ENCODE peak calls at places on chromosomes 5 and 9, in ten cellular contexts. U is NT2/D1; N is NCI-H510A treated with DMSO at 0.1 percent for 48 hours; S is A549; Q is GM23338; V is NAMALWA; H is COLO829; I is iris pigment epithelial cell; W is CD4-positive, alpha-beta T cell; F is Jurkat, Clone E6-1. O is an unnamed sample.

GRCh38 chr5:179307006-179307800 is 38.1 kb downstream of the ADAMTS2 start:
- DNase-seq in F (no peak), S (no peak), W (no peak), U (no peak), N (no peak), I (no peak), Q (no peak), V (no peak), H (no peak), O (no peak)

GRCh38 chr5:58149345-58149744 is 310.5 kb downstream of the PLK2 start:
- DNase-seq in V (no peak), S (no peak), W (no peak), F (no peak), I (peak), U (no peak), N (no peak), Q (no peak), H (no peak), O (no peak)

GRCh38 chr9:134525070-134525815 is 116.4 kb upstream of the COL5A1 start:
- DNase-seq in Q (no peak), F (no peak), W (no peak), U (no peak), H (no peak), S (no peak), I (no peak), N (no peak), V (no peak), O (peak)

GRCh38 chr9:16708638-16709435 is 161.6 kb downstream of the BNC2 start:
- DNase-seq in V (no peak), N (no peak), F (no peak), Q (peak), S (no peak), W (no peak), U (peak), H (no peak), I (no peak), O (peak)

GRCh38 chr5:72269411-72269780 is 50.6 kb downstream of the MRPS27 start:
- DNase-seq in V (no peak), I (no peak), Q (no peak), H (no peak), W (no peak), F (no peak), U (no peak), S (no peak), N (no peak), O (no peak)

GRCh38 chr9:133788819-133789733 is 50.9 kb upstream of the SARDH start:
- DNase-seq in U (no peak), I (no peak), S (no peak), W (no peak), Q (no peak), F (no peak), H (no peak), V (no peak), N (no peak), O (no peak)

GRCh38 chr5:95235439-95235982 is 49.4 kb downstream of the MCTP1 start:
- DNase-seq in W (no peak), F (no peak), V (no peak), S (no peak), U (no peak), I (no peak), Q (no peak), N (no peak), H (no peak), O (no peak)

GRCh38 chr9:94757158-94757557 is 30.7 kb downstream of the AOPEP start:
- DNase-seq in S (no peak), F (no peak), I (peak), U (no peak), H (peak), N (no peak), V (no peak), Q (no peak), W (no peak), O (no peak)

GRCh38 chr9:33426843-33427293 is 20.5 kb downstream of the AQP3 start:
- DNase-seq in N (no peak), H (no peak), F (no peak), V (no peak), W (no peak), U (no peak), Q (no peak), I (no peak), S (no peak), O (no peak)

GRCh38 chr5:135225856-135226560 is 173.0 kb downstream of the MACROH2A1 start:
- DNase-seq in U (peak), H (no peak), V (no peak), W (no peak), S (no peak), Q (peak), F (no peak), N (no peak), I (no peak), O (no peak)

GRCh38 chr5:95646569-95647330 is at the start of gene RFESD:
- DNase-seq in N (peak), U (peak), W (peak), I (peak), S (peak), F (peak), H (no peak), V (peak), Q (peak), O (peak)

GRCh38 chr5:101977729-101978345 is 318.2 kb downstream of the SLCO4C1 start:
- DNase-seq in Q (peak), W (no peak), F (peak), I (peak), U (peak), S (peak), H (peak), N (peak), V (peak), O (peak)

GRCh38 chr5:35810561-35810960 is 46.1 kb upstream of the IL7R start:
- DNase-seq in F (no peak), H (no peak), V (no peak), N (no peak), W (no peak), S (no peak), I (no peak), Q (no peak), U (no peak), O (no peak)

GRCh38 chr5:174065528-174066189 is 20.2 kb downstream of the NSG2 start:
- DNase-seq in N (peak), I (no peak), S (no peak), V (no peak), H (no peak), F (no peak), W (no peak), U (no peak), Q (no peak), O (no peak)

GRCh38 chr5:27818888-27819287 is 780.5 kb upstream of the CDH9 start:
- DNase-seq in V (no peak), W (no peak), S (no peak), H (no peak), I (peak), F (no peak), N (no peak), U (no peak), Q (no peak), O (no peak)

GRCh38 chr5:172055421-172055820 is 49.0 kb upstream of the FBXW11 start:
- DNase-seq in I (no peak), Q (no peak), W (no peak), U (no peak), N (no peak), F (no peak), S (no peak), H (no peak), V (no peak), O (no peak)

GRCh38 chr9:82247318-82247717 is 258.7 kb downstream of the SPATA31D1 start:
- DNase-seq in N (no peak), I (no peak), W (no peak), H (no peak), V (no peak), S (no peak), U (no peak), F (no peak), Q (no peak), O (no peak)

GRCh38 chr5:163534476-163535172 is 29.2 kb downstream of the MAT2B start:
- DNase-seq in Q (peak), N (no peak), F (no peak), H (no peak), I (no peak), V (no peak), W (no peak), S (no peak), U (peak), O (peak)

GRCh38 chr5:135341696-135342095 is 57.3 kb downstream of the MACROH2A1 start:
- DNase-seq in F (no peak), Q (no peak), N (no peak), V (no peak), H (no peak), W (no peak), I (no peak), S (no peak), U (no peak), O (no peak)

GRCh38 chr5:5360878-5361520 is 61.5 kb upstream of the ICE1 start:
- DNase-seq in F (no peak), V (no peak), N (no peak), I (no peak), W (no peak), U (no peak), S (no peak), H (no peak), Q (no peak), O (no peak)

GRCh38 chr5:151480384-151480783 is 33.0 kb downstream of the SLC36A1 start:
- DNase-seq in W (no peak), Q (no peak), H (no peak), N (no peak), I (peak), F (no peak), S (no peak), V (no peak), U (no peak), O (no peak)

GRCh38 chr5:96934291-96934694 is 1.6 kb upstream of the LNPEP start:
- DNase-seq in Q (no peak), U (no peak), W (no peak), N (no peak), H (no peak), I (no peak), F (peak), V (no peak), S (peak), O (no peak)

GRCh38 chr5:134515801-134516200 is 9.7 kb upstream of the JADE2 start:
- DNase-seq in H (no peak), V (no peak), U (no peak), N (peak), F (no peak), I (no peak), Q (no peak), S (no peak), W (no peak), O (no peak)

GRCh38 chr5:121872846-121873245 is 21.2 kb downstream of the FTMT start:
- DNase-seq in U (no peak), S (no peak), W (no peak), V (no peak), I (no peak), N (no peak), F (no peak), H (no peak), Q (no peak), O (no peak)

GRCh38 chr5:100761192-100761591 is 141.9 kb downstream of the ST8SIA4 start:
- DNase-seq in V (no peak), N (no peak), Q (no peak), U (no peak), S (peak), H (no peak), I (peak), W (no peak), F (no peak), O (no peak)

GRCh38 chr5:145204741-145205140 is 630.4 kb downstream of the PRELID2 start:
- DNase-seq in Q (no peak), S (no peak), U (no peak), I (no peak), H (no peak), F (no peak), N (no peak), V (no peak), W (no peak), O (no peak)

GRCh38 chr5:157670662-157671591 is at the start of gene C5orf52:
- DNase-seq in Q (peak), S (peak), N (no peak), V (peak), I (peak), U (no peak), H (no peak), W (no peak), F (no peak), O (peak)

GRCh38 chr9:3992222-3992621 is 307.6 kb downstream of the GLIS3 start:
- DNase-seq in Q (no peak), U (no peak), S (no peak), I (no peak), N (no peak), V (no peak), W (no peak), F (no peak), H (no peak), O (no peak)